ENCODE peak calls at places on chromosome 19, in ten cellular contexts. A is esophagus squamous epithelium, V is tibial nerve, S is Peyer's patch, N is cardiac muscle cell, G is AG04450, R is HepG2, I is left ventricle myocardium inferior, H is lower lobe of right lung, F is IMR-90. M is an unnamed sample.

GRCh38 chr19:54521022-54521859 is 18.6 kb downstream of the LAIR2 start:
- DNase-seq in A (no peak), V (no peak), S (no peak), N (no peak), G (no peak), R (no peak), I (no peak), H (no peak), F (no peak), M (no peak)

GRCh38 chr19:41698746-41699230 is 9.6 kb upstream of the CEACAM5 start:
- DNase-seq in A (no peak), V (no peak), S (no peak), N (no peak), G (no peak), R (no peak), I (no peak), H (no peak), F (no peak), M (no peak)

GRCh38 chr19:40623403-40624239 is 22.5 kb downstream of the LTBP4 start:
- DNase-seq in A (no peak), V (no peak), S (peak; percentile 87), N (peak; percentile 45), G (no peak), R (peak; percentile 43), I (no peak), H (peak; percentile 60), F (peak; percentile 18), M (no peak)

GRCh38 chr19:10510301-10510802 is 6.9 kb downstream of the S1PR5 start:
- DNase-seq in A (no peak), V (no peak), S (no peak), N (peak; percentile 69), G (no peak), R (peak; percentile 25), I (no peak), H (no peak), F (no peak), M (no peak)

GRCh38 chr19:6273701-6274601 is 5.8 kb downstream of the MLLT1 start:
- DNase-seq in A (no peak), V (peak; percentile 75), S (no peak), N (no peak), G (no peak), R (peak; percentile 89), I (peak; percentile 84), H (peak; percentile 88), F (peak; percentile 88), M (peak; percentile 93)

GRCh38 chr19:33273065-33273736 is 29.1 kb downstream of the CEBPA start:
- DNase-seq in A (no peak), V (no peak), S (no peak), N (no peak), G (no peak), R (no peak), I (no peak), H (no peak), F (no peak), M (peak; percentile 52)

GRCh38 chr19:13104848-13105646 is 2.4 kb upstream of the LYL1 start:
- DNase-seq in A (no peak), V (no peak), S (peak; percentile 53), N (no peak), G (no peak), R (no peak), I (no peak), H (peak; percentile 51), F (no peak), M (no peak)

GRCh38 chr19:4780860-4781259 is 10.7 kb upstream of the FEM1A start:
- DNase-seq in A (no peak), V (no peak), S (no peak), N (no peak), G (no peak), R (no peak), I (no peak), H (no peak), F (no peak), M (no peak)

GRCh38 chr19:41801682-41802317 is 5.4 kb downstream of the CEACAM3 start:
- DNase-seq in A (no peak), V (no peak), S (no peak), N (no peak), G (no peak), R (no peak), I (no peak), H (no peak), F (no peak), M (no peak)

GRCh38 chr19:54310543-54310942 is 2.4 kb downstream of the LILRA5 start:
- DNase-seq in A (no peak), V (no peak), S (no peak), N (no peak), G (no peak), R (no peak), I (no peak), H (no peak), F (no peak), M (no peak)

GRCh38 chr19:39297931-39298634 is 1.9 kb downstream of the IFNL1 start:
- DNase-seq in A (no peak), V (no peak), S (no peak), N (no peak), G (no peak), R (no peak), I (no peak), H (peak; percentile 55), F (no peak), M (no peak)

GRCh38 chr19:13748169-13748884 is 16.0 kb upstream of the MRI1 start:
- DNase-seq in A (no peak), V (no peak), S (no peak), N (peak; percentile 1), G (no peak), R (no peak), I (no peak), H (no peak), F (peak; percentile 74), M (no peak)

GRCh38 chr19:47093841-47094240 is 19.7 kb downstream of the ZC3H4 start:
- DNase-seq in A (no peak), V (no peak), S (no peak), N (peak; percentile 40), G (no peak), R (no peak), I (no peak), H (no peak), F (no peak), M (no peak)

GRCh38 chr19:56595548-56595899 is 422 bp downstream of the ZNF71 start:
- DNase-seq in A (no peak), V (no peak), S (no peak), N (no peak), G (no peak), R (no peak), I (no peak), H (no peak), F (peak; percentile 9), M (no peak)

GRCh38 chr19:49546825-49547565 is 19.2 kb downstream of the RCN3 start:
- DNase-seq in A (no peak), V (peak; percentile 52), S (no peak), N (peak; percentile 89), G (peak; percentile 86), R (peak; percentile 85), I (no peak), H (no peak), F (peak; percentile 89), M (no peak)

GRCh38 chr19:43105496-43105895 is 23.0 kb upstream of the PSG2 start:
- DNase-seq in A (no peak), V (no peak), S (no peak), N (no peak), G (no peak), R (no peak), I (no peak), H (no peak), F (peak; percentile 44), M (no peak)

DNA sequence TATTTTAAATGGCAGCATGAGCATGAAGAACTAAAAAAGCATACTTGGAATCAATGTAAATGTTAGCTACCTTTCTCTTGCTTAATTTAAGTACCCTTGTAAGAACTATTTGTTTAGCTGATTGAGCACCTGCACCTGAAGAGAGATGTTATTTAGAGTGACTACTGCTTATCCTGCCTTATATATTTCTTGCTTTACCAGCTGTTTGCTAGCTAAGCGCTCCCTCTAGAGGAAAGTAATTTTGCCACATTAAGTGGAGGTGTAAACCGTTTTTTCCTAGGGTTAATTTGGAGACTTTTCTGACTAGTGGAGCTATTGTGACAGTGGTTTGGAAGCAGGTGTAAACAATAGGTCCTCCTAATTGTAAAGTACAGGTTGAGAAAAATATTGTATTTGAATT is 19.4 kb upstream of the PSG2 start:
- DNase-seq in A (no peak), V (no peak), S (no peak), N (no peak), G (no peak), R (no peak), I (no peak), H (no peak), F (no peak), M (no peak)
- TF ChIP-seq CTCF in A (no peak), V (no peak), S (no peak), N (no peak), G (no peak), R (no peak), I (no peak), H (no peak), F (peak; percentile 23), M (no peak)

GRCh38 chr19:30374791-30375650 is 2.8 kb downstream of the ZNF536 start:
- DNase-seq in A (no peak), V (no peak), S (no peak), N (peak; percentile 12), G (no peak), R (no peak), I (no peak), H (no peak), F (no peak), M (no peak)
- H3K4me3 ChIP-seq in A (peak overlapping the region; percentile 19), V (no peak overlapping the region), S (no peak overlapping the region), N (peak overlapping the region; percentile 13), G (no peak overlapping the region), R (no peak overlapping the region), I (peak overlapping the region; percentile 56), H (no peak overlapping the region), F (no peak overlapping the region), M (no peak overlapping the region)

DNA sequence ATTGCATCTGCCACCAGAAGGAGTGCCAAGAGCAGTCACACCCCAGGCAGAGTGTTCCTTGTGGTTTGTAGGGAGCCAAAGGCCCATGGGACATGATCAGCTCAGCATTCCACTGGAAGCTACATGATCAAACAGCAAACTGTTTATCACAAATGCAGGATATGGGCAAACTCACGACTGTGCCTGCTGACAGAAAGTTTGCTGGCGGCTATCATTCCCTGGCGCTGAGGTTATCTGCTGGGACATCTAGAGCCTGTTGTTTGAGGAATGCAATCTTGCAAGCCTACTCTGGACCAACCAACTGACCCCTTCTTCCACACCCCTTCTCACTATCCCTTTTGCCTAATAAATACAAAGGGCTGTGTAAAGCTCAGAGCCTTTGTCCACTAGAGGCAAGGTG is 7.7 kb upstream of the ZNF613 start:
- DNase-seq in A (no peak), V (no peak), S (no peak), N (no peak), G (no peak), R (no peak), I (no peak), H (no peak), F (no peak), M (no peak)
- H3K9me3 ChIP-seq in A (peaks cover 79% of the 10 kb centered on the region), V (peaks cover 98% of the 10 kb centered on the region), S (no peaks in the 10 kb centered on the region), N (peaks cover 4% of the 10 kb centered on the region), G (peaks cover 42% of the 10 kb centered on the region), R (peaks cover 89% of the 10 kb centered on the region), I (peaks cover 100% of the 10 kb centered on the region), H (peaks cover 87% of the 10 kb centered on the region), F (peaks cover 54% of the 10 kb centered on the region), M (peaks cover 4% of the 10 kb centered on the region)

GRCh38 chr19:680287-681028 is 4.3 kb downstream of the FSTL3 start:
- DNase-seq in A (peak; percentile 97), V (peak; percentile 100), S (peak; percentile 100), N (peak; percentile 98), G (peak; percentile 97), R (peak; percentile 93), I (peak; percentile 100), H (peak; percentile 100), F (peak; percentile 98), M (peak; percentile 100)
- TF ChIP-seq CTCF in A (peak; percentile 47), V (peak; percentile 56), S (peak; percentile 76), N (peak; percentile 28), G (peak; percentile 29), R (peak; percentile 75), I (peak; percentile 61), H (peak; percentile 46), F (peak; percentile 63), M (peak; percentile 39)

GRCh38 chr19:18932216-18932841 is 8.7 kb downstream of the HOMER3 start:
- DNase-seq in A (no peak), V (peak; percentile 67), S (peak; percentile 87), N (peak; percentile 88), G (no peak), R (no peak), I (peak; percentile 78), H (peak; percentile 88), F (no peak), M (peak; percentile 72)
- H3K4me3 ChIP-seq in A (no peak overlapping the region), V (no peak overlapping the region), S (no peak overlapping the region), N (peak overlapping the region; percentile 2), G (no peak overlapping the region), R (no peak overlapping the region), I (peak overlapping the region; percentile 20), H (peak overlapping the region; percentile 28), F (no peak overlapping the region), M (no peak overlapping the region)